ENCODE peak calls at places on chromosomes 6 and 20, in ten cellular contexts. F, N, W, K, T, J, E, S, L and V are unnamed samples.

GRCh38 chr6:157557541-157557940 is 176.6 kb downstream of the ZDHHC14 start:
- DNase-seq in F (no peak), N (no peak), W (no peak), K (no peak), T (no peak), J (no peak), E (no peak), S (no peak), L (no peak), V (no peak)

GRCh38 chr6:16200231-16200941 is 38.0 kb upstream of the GMPR start:
- DNase-seq in F (peak; percentile 49), N (no peak), W (peak; percentile 29), K (no peak), T (no peak), J (no peak), E (no peak), S (no peak), L (peak; percentile 56), V (no peak)

GRCh38 chr6:80156204-80156603 is 49.7 kb downstream of the BCKDHB start:
- DNase-seq in F (no peak), N (no peak), W (no peak), K (no peak), T (no peak), J (no peak), E (no peak), S (no peak), L (no peak), V (no peak)

GRCh38 chr6:157527471-157527907 is 146.5 kb downstream of the ZDHHC14 start:
- DNase-seq in F (no peak), N (no peak), W (peak; percentile 40), K (no peak), T (peak; percentile 8), J (no peak), E (no peak), S (no peak), L (no peak), V (no peak)

GRCh38 chr20:4160761-4161305 is 145.5 kb upstream of the RNF24 start:
- DNase-seq in F (peak; percentile 25), N (peak; percentile 64), W (peak; percentile 40), K (no peak), T (no peak), J (no peak), E (peak; percentile 7), S (no peak), L (no peak), V (no peak)

GRCh38 chr6:150261997-150262396 is 106.8 kb upstream of the IYD start:
- DNase-seq in F (no peak), N (no peak), W (no peak), K (no peak), T (no peak), J (no peak), E (no peak), S (no peak), L (no peak), V (no peak)

GRCh38 chr20:53582574-53583351 is 10.9 kb downstream of the ZNF217 start:
- DNase-seq in F (no peak), N (no peak), W (peak; percentile 90), K (no peak), T (peak; percentile 91), J (peak; percentile 85), E (peak; percentile 98), S (peak; percentile 91), L (peak; percentile 75), V (no peak)

GRCh38 chr6:121691126-121691540 is 255.7 kb downstream of the GJA1 start:
- DNase-seq in F (no peak), N (no peak), W (no peak), K (no peak), T (peak; percentile 62), J (no peak), E (peak; percentile 64), S (no peak), L (peak; percentile 24), V (no peak)

GRCh38 chr6:20891161-20891560 is 356.9 kb downstream of the CDKAL1 start:
- DNase-seq in F (no peak), N (no peak), W (no peak), K (no peak), T (no peak), J (no peak), E (no peak), S (no peak), L (no peak), V (no peak)

GRCh38 chr6:36788768-36789167 is 50.5 kb downstream of the CPNE5 start:
- DNase-seq in F (no peak), N (no peak), W (no peak), K (no peak), T (no peak), J (no peak), E (peak; percentile 38), S (no peak), L (peak; percentile 39), V (no peak)

GRCh38 chr20:46058656-46059281 is 29.8 kb downstream of the SLC12A5 start:
- DNase-seq in F (no peak), N (peak; percentile 48), W (no peak), K (no peak), T (no peak), J (no peak), E (no peak), S (no peak), L (peak; percentile 31), V (no peak)

GRCh38 chr6:89989742-89990141 is 95.5 kb downstream of the GJA10 start:
- DNase-seq in F (no peak), N (no peak), W (peak; percentile 21), K (no peak), T (peak; percentile 55), J (peak; percentile 71), E (no peak), S (peak; percentile 81), L (peak; percentile 82), V (no peak)

GRCh38 chr6:128487055-128487454 is 33.3 kb downstream of the PTPRK start:
- DNase-seq in F (no peak), N (no peak), W (no peak), K (no peak), T (peak; percentile 7), J (no peak), E (peak; percentile 38), S (no peak), L (no peak), V (no peak)

GRCh38 chr20:56995635-56996075 is 270.8 kb downstream of the BMP7 start:
- DNase-seq in F (no peak), N (peak; percentile 50), W (no peak), K (no peak), T (no peak), J (no peak), E (peak; percentile 46), S (no peak), L (peak; percentile 43), V (no peak)

GRCh38 chr6:33201935-33202334 is 1.3 kb downstream of the SLC39A7 start:
- DNase-seq in F (no peak), N (no peak), W (no peak), K (no peak), T (no peak), J (no peak), E (no peak), S (no peak), L (no peak), V (no peak)

GRCh38 chr6:70413829-70414494 is 654 bp downstream of the FAM135A start:
- DNase-seq in F (peak; percentile 67), N (peak; percentile 23), W (no peak), K (no peak), T (no peak), J (no peak), E (peak; percentile 40), S (no peak), L (no peak), V (no peak)

GRCh38 chr20:61879303-61879620 is 186.4 kb downstream of the TAF4 start:
- DNase-seq in F (no peak), N (no peak), W (no peak), K (no peak), T (no peak), J (no peak), E (no peak), S (no peak), L (no peak), V (no peak)

GRCh38 chr6:84220809-84221409 is 6.5 kb downstream of the CEP162 start:
- DNase-seq in F (peak; percentile 50), N (peak; percentile 23), W (peak; percentile 14), K (no peak), T (peak; percentile 32), J (peak; percentile 6), E (peak; percentile 49), S (no peak), L (peak; percentile 19), V (no peak)

GRCh38 chr20:57609086-57609841 is 11.0 kb downstream of the ZBP1 start:
- DNase-seq in F (no peak), N (no peak), W (no peak), K (no peak), T (no peak), J (no peak), E (no peak), S (no peak), L (no peak), V (no peak)

GRCh38 chr20:53865905-53866786 is 204.2 kb downstream of the BCAS1 start:
- DNase-seq in F (peak; percentile 28), N (peak; percentile 50), W (peak; percentile 82), K (no peak), T (peak; percentile 66), J (no peak), E (peak; percentile 71), S (no peak), L (peak; percentile 27), V (no peak)

GRCh38 chr20:16441526-16442164 is 131.6 kb downstream of the KIF16B start:
- DNase-seq in F (peak; percentile 89), N (no peak), W (no peak), K (no peak), T (no peak), J (no peak), E (no peak), S (no peak), L (no peak), V (no peak)

GRCh38 chr6:87165169-87165568 is 9.8 kb downstream of the ZNF292 start:
- DNase-seq in F (no peak), N (no peak), W (no peak), K (no peak), T (no peak), J (no peak), E (no peak), S (no peak), L (no peak), V (no peak)

GRCh38 chr6:145147559-145147958 is 587.8 kb downstream of the EPM2A start:
- DNase-seq in F (no peak), N (no peak), W (peak; percentile 78), K (no peak), T (peak; percentile 23), J (peak; percentile 23), E (peak; percentile 81), S (peak; percentile 44), L (no peak), V (no peak)

GRCh38 chr6:7267521-7268091 is 45.4 kb downstream of the SSR1 start:
- DNase-seq in F (no peak), N (no peak), W (peak; percentile 80), K (no peak), T (peak; percentile 98), J (peak; percentile 85), E (peak; percentile 98), S (peak; percentile 85), L (peak; percentile 92), V (peak; percentile 84)

GRCh38 chr6:15299430-15300131 is 53.7 kb downstream of the JARID2 start:
- DNase-seq in F (peak; percentile 33), N (no peak), W (no peak), K (peak; percentile 46), T (peak; percentile 7), J (no peak), E (peak; percentile 55), S (no peak), L (peak; percentile 34), V (no peak)

GRCh38 chr6:108455688-108456087 is 105.0 kb upstream of the FOXO3 start:
- DNase-seq in F (no peak), N (no peak), W (no peak), K (no peak), T (no peak), J (no peak), E (no peak), S (no peak), L (no peak), V (no peak)

GRCh38 chr6:56804996-56805395 is 149.9 kb upstream of the BEND6 start:
- DNase-seq in F (no peak), N (no peak), W (peak; percentile 62), K (no peak), T (peak; percentile 50), J (peak; percentile 49), E (peak; percentile 88), S (no peak), L (peak; percentile 35), V (no peak)

GRCh38 chr20:42656130-42656529 is 533.6 kb downstream of the PTPRT start:
- DNase-seq in F (no peak), N (no peak), W (no peak), K (no peak), T (no peak), J (no peak), E (no peak), S (no peak), L (no peak), V (no peak)